ENCODE peak calls at places on chromosomes 4 and X, in seven cellular contexts. F is Daoy; J is stimulated activated CD4-positive, alpha-beta T cell treated with anti-CD3 and anti-CD28 coated beads, Interleukin-4, amount 100 ng/mL, for 48 hours; R is AG09309; U is NCI-H1092 treated with DMSO at 0.1 percent for 48 hours; H is hypothalamus; T is choroid plexus epithelial cell. C is an unnamed sample.

GRCh38 chr4:111204807-111205206 is 581.9 kb upstream of the PITX2 start:
- DNase-seq in F (no peak), J (no peak), R (no peak), U (no peak), H (no peak), T (no peak), C (no peak)

GRCh38 chr4:180542445-180543100 is 1700.6 kb upstream of the TENM3 start:
- DNase-seq in F (peak; percentile 77), J (no peak), R (no peak), U (peak; percentile 5), H (no peak), T (peak; percentile 30), C (peak; percentile 76)

GRCh38 chr4:36322921-36323354 is 41.5 kb downstream of the DTHD1 start:
- DNase-seq in F (no peak), J (no peak), R (no peak), U (no peak), H (no peak), T (peak; percentile 1), C (no peak)

GRCh38 chr4:153243464-153243863 is 39.2 kb downstream of the TRIM2 start:
- DNase-seq in F (no peak), J (no peak), R (no peak), U (no peak), H (no peak), T (no peak), C (no peak)

GRCh38 chr4:17236686-17237085 is 275.2 kb downstream of the QDPR start:
- DNase-seq in F (no peak), J (no peak), R (peak; percentile 76), U (no peak), H (no peak), T (peak; percentile 26), C (peak; percentile 13)

GRCh38 chrX:106952988-106953387 is 32.8 kb downstream of the CLDN2 start:
- DNase-seq in F (no peak), J (no peak), R (no peak), U (no peak), H (no peak), T (peak; percentile 55), C (peak; percentile 16)

GRCh38 chr4:150714462-150715438 is 132.8 kb downstream of the MAB21L2 start:
- DNase-seq in F (no peak), J (no peak), R (no peak), U (no peak), H (no peak), T (peak; percentile 3), C (no peak)

GRCh38 chrX:130654409-130654970 is 248.5 kb downstream of the ENOX2 start:
- DNase-seq in F (no peak), J (no peak), R (no peak), U (no peak), H (no peak), T (peak; percentile 16), C (no peak)

GRCh38 chrX:63743596-63743995 is 41.4 kb downstream of the ARHGEF9 start:
- DNase-seq in F (no peak), J (no peak), R (no peak), U (no peak), H (no peak), T (no peak), C (no peak)

GRCh38 chrX:121641560-121641959 is 594.1 kb downstream of the GLUD2 start:
- DNase-seq in F (peak; percentile 37), J (no peak), R (peak; percentile 24), U (no peak), H (no peak), T (peak; percentile 64), C (peak; percentile 15)

GRCh38 chrX:119942173-119942819 is 1.3 kb downstream of the NKAP start:
- DNase-seq in F (no peak), J (no peak), R (no peak), U (no peak), H (no peak), T (no peak), C (no peak)

GRCh38 chr4:4659871-4660651 is 118.2 kb upstream of the STX18 start:
- DNase-seq in F (peak; percentile 96), J (no peak), R (peak; percentile 61), U (no peak), H (no peak), T (peak; percentile 96), C (peak; percentile 97)

GRCh38 chr4:67403342-67403741 is 142.0 kb downstream of the CENPC start:
- DNase-seq in F (no peak), J (no peak), R (no peak), U (no peak), H (no peak), T (peak; percentile 2), C (no peak)

GRCh38 chrX:18984381-18985185 is 669 bp upstream of the PHKA2 start:
- DNase-seq in F (peak; percentile 77), J (peak; percentile 78), R (no peak), U (peak; percentile 88), H (peak; percentile 65), T (peak; percentile 67), C (peak; percentile 69)

GRCh38 chr4:184538023-184538599 is 63.8 kb upstream of the IRF2 start:
- DNase-seq in F (peak; percentile 78), J (peak; percentile 35), R (peak; percentile 70), U (peak; percentile 89), H (peak; percentile 45), T (peak; percentile 96), C (peak; percentile 85)

GRCh38 chr4:89319756-89320155 is 12.2 kb upstream of the GPRIN3 start:
- DNase-seq in F (no peak), J (no peak), R (no peak), U (no peak), H (no peak), T (no peak), C (peak; percentile 28)

GRCh38 chr4:6362896-6363295 is 93.2 kb downstream of the WFS1 start:
- DNase-seq in F (peak; percentile 57), J (peak; percentile 27), R (no peak), U (no peak), H (no peak), T (peak; percentile 33), C (no peak)

GRCh38 chr4:7705062-7705461 is 234.6 kb downstream of the AFAP1 start:
- DNase-seq in F (no peak), J (no peak), R (no peak), U (no peak), H (no peak), T (no peak), C (no peak)

GRCh38 chrX:24662344-24662743 is 15.2 kb upstream of the PCYT1B start:
- DNase-seq in F (no peak), J (no peak), R (no peak), U (no peak), H (no peak), T (no peak), C (no peak)

GRCh38 chr4:10715135-10715534 is 30.6 kb upstream of the CLNK start:
- DNase-seq in F (no peak), J (no peak), R (no peak), U (no peak), H (no peak), T (no peak), C (no peak)

GRCh38 chr4:107164962-107165361 is 128.8 kb upstream of the DKK2 start:
- DNase-seq in F (no peak), J (no peak), R (no peak), U (no peak), H (no peak), T (no peak), C (no peak)

GRCh38 chr4:113469023-113469390 is 292.5 kb downstream of the CAMK2D start:
- DNase-seq in F (no peak), J (no peak), R (no peak), U (no peak), H (no peak), T (peak; percentile 56), C (peak; percentile 3)

GRCh38 chr4:184817494-184818215 is 8.1 kb downstream of the ACSL1 start:
- DNase-seq in F (no peak), J (no peak), R (no peak), U (no peak), H (no peak), T (no peak), C (no peak)

GRCh38 chr4:158810487-158811215 is 41.8 kb downstream of the FNIP2 start:
- DNase-seq in F (peak; percentile 90), J (no peak), R (peak; percentile 99), U (no peak), H (no peak), T (peak; percentile 92), C (peak; percentile 93)

GRCh38 chrX:111830561-111830960 is 45.4 kb upstream of the TRPC5OS start:
- DNase-seq in F (no peak), J (no peak), R (no peak), U (no peak), H (no peak), T (no peak), C (no peak)

GRCh38 chr4:6371271-6371670 is 101.1 kb downstream of the PPP2R2C start:
- DNase-seq in F (no peak), J (no peak), R (no peak), U (no peak), H (no peak), T (no peak), C (no peak)

GRCh38 chr4:122480023-122480422 is 23.5 kb upstream of the IL2 start:
- DNase-seq in F (peak; percentile 29), J (no peak), R (peak; percentile 24), U (no peak), H (no peak), T (peak; percentile 64), C (peak; percentile 33)

GRCh38 chrX:51860679-51861078 is 32.7 kb upstream of the MAGED1 start:
- DNase-seq in F (peak; percentile 42), J (no peak), R (no peak), U (peak; percentile 34), H (no peak), T (peak; percentile 66), C (peak; percentile 33)

GRCh38 chrX:68462197-68462596 is 28.9 kb upstream of the OPHN1 start:
- DNase-seq in F (peak; percentile 48), J (no peak), R (no peak), U (no peak), H (no peak), T (peak; percentile 20), C (peak; percentile 26)

GRCh38 chrX:51891821-51892551 is 1.4 kb upstream of the MAGED1 start:
- DNase-seq in F (peak; percentile 6), J (no peak), R (peak; percentile 81), U (peak; percentile 32), H (peak; percentile 4), T (peak; percentile 42), C (no peak)

GRCh38 chr4:173448103-173448502 is 49.2 kb upstream of the SCRG1 start:
- DNase-seq in F (no peak), J (no peak), R (peak; percentile 37), U (peak; percentile 90), H (no peak), T (peak; percentile 10), C (no peak)

GRCh38 chr4:113869743-113870375 is 108.3 kb upstream of the CAMK2D start:
- DNase-seq in F (no peak), J (peak; percentile 14), R (no peak), U (no peak), H (no peak), T (peak; percentile 37), C (peak; percentile 70)

GRCh38 chrX:11543249-11543648 is 122.5 kb downstream of the ARHGAP6 start:
- DNase-seq in F (no peak), J (no peak), R (no peak), U (no peak), H (no peak), T (no peak), C (peak; percentile 9)

GRCh38 chrX:17432158-17432557 is 57.2 kb downstream of the NHS start:
- DNase-seq in F (no peak), J (no peak), R (no peak), U (no peak), H (no peak), T (no peak), C (no peak)

GRCh38 chr4:152106781-152107321 is 346.0 kb upstream of the GATB start:
- DNase-seq in F (no peak), J (no peak), R (no peak), U (no peak), H (no peak), T (no peak), C (peak; percentile 79)

GRCh38 chrX:2974946-2975345 is 31.4 kb upstream of the ARSH start:
- DNase-seq in F (no peak), J (no peak), R (no peak), U (no peak), H (no peak), T (peak; percentile 13), C (no peak)

GRCh38 chr4:188433916-188434315 is 294.7 kb downstream of the TRIML1 start:
- DNase-seq in F (no peak), J (no peak), R (no peak), U (no peak), H (no peak), T (no peak), C (no peak)